ENCODE peak calls at places on chromosome 4, in six cellular contexts. M, W, N, E, D and X are unnamed samples.

GRCh38 chr4:168535689-168536088 is 38.8 kb downstream of the PALLD start:
- DNase-seq in M (no peak), W (no peak), N (no peak), E (no peak), D (no peak), X (no peak)

GRCh38 chr4:118968006-118968405 is 79.4 kb downstream of the SYNPO2 start:
- DNase-seq in M (no peak), W (no peak), N (no peak), E (no peak), D (peak; percentile 67), X (peak; percentile 83)

GRCh38 chr4:41709844-41710481 is 38.6 kb downstream of the PHOX2B start:
- DNase-seq in M (no peak), W (peak; percentile 2), N (no peak), E (no peak), D (no peak), X (no peak)

GRCh38 chr4:151359576-151359975 is 34.2 kb upstream of the SH3D19 start:
- DNase-seq in M (no peak), W (no peak), N (no peak), E (peak; percentile 41), D (no peak), X (peak; percentile 3)

GRCh38 chr4:98932539-98932938 is 3.6 kb upstream of the EIF4E start:
- DNase-seq in M (no peak), W (no peak), N (no peak), E (no peak), D (no peak), X (no peak)

GRCh38 chr4:101252721-101253120 is 94.6 kb downstream of the PPP3CA start:
- DNase-seq in M (no peak), W (no peak), N (no peak), E (no peak), D (no peak), X (no peak)

GRCh38 chr4:109435635-109436034 is 2.0 kb downstream of the SEC24B start:
- DNase-seq in M (peak; percentile 67), W (no peak), N (no peak), E (no peak), D (no peak), X (no peak)

GRCh38 chr4:163523791-163524365 is 29.4 kb downstream of the TMA16 start:
- DNase-seq in M (no peak), W (no peak), N (no peak), E (no peak), D (no peak), X (no peak)

GRCh38 chr4:181528570-181529184 is 714.5 kb upstream of the TENM3 start:
- DNase-seq in M (peak; percentile 56), W (peak; percentile 59), N (peak; percentile 54), E (peak; percentile 55), D (peak; percentile 8), X (peak; percentile 10)

GRCh38 chr4:151376540-151376939 is 32.4 kb upstream of the FHIP1A start:
- DNase-seq in M (no peak), W (no peak), N (no peak), E (no peak), D (no peak), X (no peak)

GRCh38 chr4:165326831-165327210 is 648 bp upstream of the MSMO1 start:
- DNase-seq in M (peak; percentile 57), W (peak; percentile 64), N (no peak), E (peak; percentile 41), D (no peak), X (no peak)

GRCh38 chr4:142565771-142566170 is 280.3 kb downstream of the INPP4B start:
- DNase-seq in M (no peak), W (no peak), N (no peak), E (no peak), D (no peak), X (no peak)

GRCh38 chr4:168679397-168680176 is 182.7 kb downstream of the PALLD start:
- DNase-seq in M (peak; percentile 58), W (no peak), N (no peak), E (no peak), D (no peak), X (peak; percentile 94)

GRCh38 chr4:77697860-77698599 is 92.4 kb downstream of the CXCL13 start:
- DNase-seq in M (peak; percentile 34), W (peak; percentile 9), N (peak; percentile 29), E (no peak), D (no peak), X (peak; percentile 59)

GRCh38 chr4:152620218-152620617 is 59.6 kb downstream of the TMEM154 start:
- DNase-seq in M (no peak), W (no peak), N (no peak), E (no peak), D (no peak), X (no peak)

GRCh38 chr4:103272174-103272573 is 74.0 kb upstream of the CENPE start:
- DNase-seq in M (no peak), W (no peak), N (no peak), E (no peak), D (no peak), X (no peak)

GRCh38 chr4:40325406-40326019 is 9.6 kb upstream of the CHRNA9 start:
- DNase-seq in M (peak; percentile 54), W (peak; percentile 79), N (peak; percentile 58), E (peak; percentile 67), D (no peak), X (peak; percentile 66)

GRCh38 chr4:121072080-121072835 is at the start of gene NDNF:
- DNase-seq in M (peak; percentile 1), W (no peak), N (no peak), E (peak; percentile 79), D (no peak), X (no peak)

GRCh38 chr4:158819942-158820786 is 51.3 kb downstream of the FNIP2 start:
- DNase-seq in M (no peak), W (no peak), N (no peak), E (no peak), D (no peak), X (no peak)

DNA sequence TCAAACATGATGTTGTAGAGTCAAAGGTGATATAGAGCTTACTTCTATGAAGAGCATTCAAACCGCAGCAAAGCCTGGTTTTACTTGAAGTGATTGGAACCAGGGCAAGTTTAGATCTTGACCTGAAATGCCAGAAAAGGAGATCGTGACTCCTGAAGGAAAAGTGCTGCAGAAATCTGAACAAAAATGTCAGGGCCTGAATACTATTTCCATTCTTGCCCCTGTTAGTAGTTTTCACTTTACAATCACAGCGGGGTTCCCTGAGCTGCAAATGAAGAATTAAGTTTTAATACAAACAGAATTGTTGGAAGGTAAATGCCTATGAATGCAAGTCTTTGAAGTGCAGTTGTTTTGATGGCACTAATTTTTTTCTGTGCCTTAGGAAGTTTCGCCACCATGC is 4.1 kb downstream of the SLIT2 start:
- DNase-seq in M (no peak), W (no peak), N (no peak), E (no peak), D (no peak), X (no peak)
- TF ChIP-seq JUND in M (no peak), W (no peak), N (no peak), E (no peak), D (no peak), X (no peak)

GRCh38 chr4:155805016-155805415 is 46.2 kb downstream of the GUCY1B1 start:
- DNase-seq in M (no peak), W (no peak), N (no peak), E (no peak), D (no peak), X (no peak)

GRCh38 chr4:155799106-155799793 is 40.4 kb downstream of the GUCY1B1 start:
- DNase-seq in M (no peak), W (no peak), N (no peak), E (no peak), D (no peak), X (no peak)

GRCh38 chr4:155799794-155800123 is 40.9 kb downstream of the GUCY1B1 start:
- DNase-seq in M (no peak), W (no peak), N (no peak), E (no peak), D (no peak), X (no peak)

GRCh38 chr4:155802573-155802972 is 43.8 kb downstream of the GUCY1B1 start:
- DNase-seq in M (no peak), W (peak; percentile 2), N (no peak), E (no peak), D (no peak), X (no peak)

GRCh38 chr4:155800685-155801343 is 42.0 kb downstream of the GUCY1B1 start:
- DNase-seq in M (no peak), W (no peak), N (no peak), E (no peak), D (no peak), X (no peak)
- TF ChIP-seq JUND in M (no peak), W (no peak), N (no peak), E (no peak), D (no peak), X (no peak)

GRCh38 chr4:76463568-76463967 is 28.5 kb downstream of the SHROOM3 start:
- DNase-seq in M (no peak), W (no peak), N (no peak), E (no peak), D (no peak), X (no peak)

GRCh38 chr4:76458297-76458696 is 23.3 kb downstream of the SHROOM3 start:
- DNase-seq in M (no peak), W (no peak), N (no peak), E (no peak), D (no peak), X (no peak)

GRCh38 chr4:76457885-76458284 is 22.9 kb downstream of the SHROOM3 start:
- DNase-seq in M (no peak), W (peak; percentile 8), N (peak; percentile 27), E (no peak), D (no peak), X (no peak)

GRCh38 chr4:76459291-76459723 is 24.3 kb downstream of the SHROOM3 start:
- DNase-seq in M (no peak), W (peak; percentile 44), N (peak; percentile 81), E (no peak), D (no peak), X (no peak)

DNA sequence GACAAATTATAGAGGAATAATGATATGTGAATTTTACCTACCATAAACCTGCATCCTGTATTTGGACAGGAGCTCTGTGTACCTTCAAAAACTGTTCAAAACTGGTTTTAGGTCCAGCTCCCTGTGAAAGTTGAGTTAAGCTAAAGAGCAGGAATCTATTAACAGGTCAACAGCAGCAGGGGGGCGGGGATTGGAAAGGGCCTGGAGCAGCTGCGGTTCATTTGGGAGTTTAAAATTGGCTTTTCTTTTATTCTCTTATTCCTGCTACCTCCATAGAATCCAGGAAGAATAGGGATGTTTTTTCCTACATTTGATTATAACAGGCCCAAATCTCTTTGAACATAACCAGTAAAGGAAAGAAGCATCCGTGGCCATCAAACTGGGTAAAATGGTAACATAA is 23.8 kb downstream of the SHROOM3 start:
- DNase-seq in M (no peak), W (no peak), N (no peak), E (no peak), D (no peak), X (no peak)
- TF ChIP-seq JUND in M (no peak), W (no peak), N (no peak), E (no peak), D (no peak), X (no peak)

GRCh38 chr4:4836044-4836443 is 23.4 kb upstream of the MSX1 start:
- DNase-seq in M (no peak), W (no peak), N (no peak), E (no peak), D (no peak), X (no peak)

GRCh38 chr4:4831825-4832224 is 27.6 kb upstream of the MSX1 start:
- DNase-seq in M (no peak), W (no peak), N (no peak), E (no peak), D (no peak), X (no peak)

GRCh38 chr4:4825431-4825830 is 34.0 kb upstream of the MSX1 start:
- DNase-seq in M (no peak), W (no peak), N (no peak), E (no peak), D (no peak), X (no peak)

GRCh38 chr4:4829837-4830236 is 29.6 kb upstream of the MSX1 start:
- DNase-seq in M (no peak), W (no peak), N (no peak), E (no peak), D (no peak), X (no peak)

GRCh38 chr4:4831266-4831665 is 28.2 kb upstream of the MSX1 start:
- DNase-seq in M (no peak), W (no peak), N (no peak), E (no peak), D (no peak), X (no peak)
- TF ChIP-seq JUND in M (no peak), W (no peak), N (no peak), E (no peak), D (no peak), X (no peak)